ENCODE peak calls at places on chromosomes 3 and 15, in six cellular contexts. B, G, I, W, E and J are unnamed samples. For H3K4me1, the result is how much of the 10 kb centered on the place peaks cover.

GRCh38 chr3:24773798-24774197 is 279.1 kb upstream of the THRB start:
- DNase-seq in B (peak), G (peak), I (peak), W (peak), E (peak), J (peak)

GRCh38 chr3:188956839-188957489 is 214.8 kb upstream of the TPRG1 start:
- DNase-seq in B (peak), G (peak), I (no peak), W (peak), E (peak), J (peak)

GRCh38 chr3:12442654-12443501 is 41.4 kb upstream of the TSEN2 start:
- DNase-seq in B (no peak), G (no peak), I (no peak), W (no peak), E (peak), J (peak)

GRCh38 chr3:50562866-50563265 is 4.7 kb downstream of the C3orf18 start:
- DNase-seq in B (peak), G (no peak), I (no peak), W (no peak), E (no peak), J (peak)

GRCh38 chr3:134067311-134068161 is 37.8 kb upstream of the SLCO2A1 start:
- DNase-seq in B (no peak), G (no peak), I (peak), W (peak), E (no peak), J (no peak)

GRCh38 chr15:74962219-74962618 is 5.6 kb upstream of the RPP25 start:
- DNase-seq in B (no peak), G (no peak), I (no peak), W (no peak), E (no peak), J (no peak)

GRCh38 chr3:115836944-115837343 is 213.6 kb downstream of the GAP43 start:
- DNase-seq in B (peak), G (peak), I (no peak), W (peak), E (no peak), J (peak)

GRCh38 chr3:108342829-108343478 is 46.6 kb downstream of the HHLA2 start:
- DNase-seq in B (peak), G (no peak), I (no peak), W (peak), E (no peak), J (peak)

GRCh38 chr3:131067983-131068382 is 41.3 kb downstream of the NEK11 start:
- DNase-seq in B (no peak), G (no peak), I (no peak), W (no peak), E (peak), J (no peak)

GRCh38 chr3:124059580-124059979 is 67.7 kb upstream of the ROPN1 start:
- DNase-seq in B (no peak), G (no peak), I (no peak), W (no peak), E (no peak), J (peak)

GRCh38 chr3:28050895-28051294 is 190.5 kb upstream of the CMC1 start:
- DNase-seq in B (peak), G (peak), I (peak), W (no peak), E (no peak), J (peak)

GRCh38 chr15:74251187-74251811 is 15.2 kb downstream of the CCDC33 start:
- DNase-seq in B (no peak), G (no peak), I (no peak), W (no peak), E (peak), J (no peak)

GRCh38 chr15:51303462-51303861 is 34.9 kb downstream of the CYP19A1 start:
- DNase-seq in B (no peak), G (no peak), I (no peak), W (no peak), E (no peak), J (no peak)

GRCh38 chr3:13506680-13507079 is 26.6 kb downstream of the HDAC11 start:
- DNase-seq in B (no peak), G (no peak), I (no peak), W (no peak), E (no peak), J (no peak)

GRCh38 chr3:133868166-133868565 is 27.5 kb downstream of the RAB6B start:
- DNase-seq in B (no peak), G (no peak), I (no peak), W (no peak), E (no peak), J (no peak)

GRCh38 chr3:13019243-13019701 is 54.0 kb downstream of the IQSEC1 start:
- DNase-seq in B (peak), G (no peak), I (no peak), W (no peak), E (peak), J (peak)

DNA sequence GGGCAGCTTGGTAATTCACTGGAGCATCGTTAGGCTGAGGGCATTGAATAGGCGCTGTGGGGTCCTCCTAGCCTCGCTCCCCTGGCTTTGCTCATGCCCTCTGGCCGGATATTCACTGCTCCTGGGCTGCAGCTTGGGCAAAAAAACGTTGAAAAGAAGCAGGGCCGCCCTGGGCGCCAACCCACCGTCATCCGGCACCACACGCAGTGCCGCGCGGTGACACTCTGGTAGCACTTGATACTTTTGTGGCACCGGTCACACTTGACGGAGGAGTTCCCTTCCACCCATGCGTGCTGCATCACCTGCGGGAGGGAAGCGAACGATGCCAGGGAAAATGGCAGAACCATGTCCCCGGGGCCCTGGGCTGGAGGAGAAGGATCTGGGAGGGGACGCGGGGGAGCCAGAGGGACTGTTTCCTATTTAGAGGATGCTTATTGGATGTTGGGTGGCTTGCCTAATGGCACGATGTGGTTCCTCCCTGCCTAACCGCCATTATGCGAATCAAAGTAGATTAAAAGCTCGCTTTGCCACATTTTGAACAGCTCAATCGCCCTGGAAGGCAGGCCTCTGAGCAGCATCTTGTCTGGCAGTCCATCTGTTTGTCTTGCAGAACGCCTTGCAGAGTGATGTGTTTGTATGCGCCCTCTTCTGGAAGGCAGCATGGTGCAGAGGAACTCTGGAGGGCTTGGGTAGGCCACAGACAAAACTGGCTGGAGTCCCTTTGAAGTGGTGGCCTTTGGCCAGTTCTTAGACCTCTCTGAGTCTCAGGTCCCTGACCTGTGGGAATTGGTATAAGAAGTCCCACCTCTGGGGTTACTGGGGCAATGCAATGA is 93.2 kb downstream of the DGKG start:
- DNase-seq in B (no peak), G (peak), I (no peak), W (no peak), E (no peak), J (no peak)
- TF ChIP-seq CTCF in B (peak), G (peak), I (no peak), W (no peak), E (no peak), J (peak)

GRCh38 chr3:172097585-172097984 is 58.2 kb downstream of the FNDC3B start:
- DNase-seq in B (no peak), G (no peak), I (no peak), W (no peak), E (no peak), J (no peak)
- H3K4me1 ChIP-seq in B (under half), G (half or more), I (under half), W (under half), E (half or more), J (under half)

DNA sequence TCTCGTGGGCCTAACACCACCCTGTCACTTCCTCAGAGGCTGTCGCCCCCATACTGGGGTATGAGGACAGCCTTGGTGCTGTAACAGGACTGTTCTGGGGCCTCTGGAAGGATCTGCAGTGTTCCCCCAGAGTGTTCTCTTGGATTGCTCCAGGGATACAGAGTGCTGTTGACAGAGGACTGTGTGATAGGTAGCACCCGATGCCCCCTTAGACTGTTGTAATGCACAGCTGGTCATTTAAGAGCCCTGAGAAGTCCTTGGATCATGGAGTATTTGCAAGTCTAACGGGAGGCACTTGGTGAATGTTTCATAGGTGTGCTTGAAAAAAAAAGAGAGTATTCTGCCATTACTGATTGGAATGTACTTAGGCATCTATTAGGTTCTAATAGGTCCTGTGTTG is 35.4 kb upstream of the UBE3A start:
- DNase-seq in B (no peak), G (no peak), I (no peak), W (no peak), E (no peak), J (no peak)
- TF ChIP-seq CTCF in B (no peak), G (no peak), I (no peak), W (no peak), E (no peak), J (no peak)

GRCh38 chr3:126488886-126489569 is 13.3 kb upstream of the ZXDC start:
- DNase-seq in B (no peak), G (no peak), I (no peak), W (no peak), E (no peak), J (no peak)
- H3K4me1 ChIP-seq in B (under half), G (under half), I (under half), W (under half), E (under half), J (under half)

DNA sequence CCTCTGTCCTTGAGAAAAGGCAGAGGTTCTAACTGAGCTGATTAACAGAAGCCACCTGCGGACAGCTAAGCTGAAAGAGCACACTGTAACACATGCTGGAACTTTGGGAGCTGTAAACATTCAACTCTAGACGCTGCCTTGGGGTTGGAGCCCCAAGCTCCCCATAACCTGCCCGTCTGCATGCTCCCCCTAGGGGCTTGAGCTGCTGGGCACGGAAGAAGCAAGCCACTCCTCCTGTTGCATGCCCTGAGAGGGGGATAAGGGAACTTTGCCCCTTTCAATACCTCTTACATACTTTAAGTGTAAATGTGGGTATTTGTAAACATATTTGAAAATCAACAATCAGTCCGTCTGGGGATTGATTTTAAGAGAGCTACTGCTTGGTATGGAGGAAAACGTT is 188.4 kb downstream of the ADAMTSL3 start:
- DNase-seq in B (no peak), G (no peak), I (no peak), W (no peak), E (no peak), J (no peak)
- TF ChIP-seq CTCF in B (no peak), G (no peak), I (no peak), W (no peak), E (no peak), J (no peak)

GRCh38 chr3:194138098-194138474 is 2.1 kb downstream of the HES1 start:
- DNase-seq in B (peak), G (peak), I (no peak), W (peak), E (no peak), J (peak)
- H3K4me1 ChIP-seq in B (under half), G (under half), I (under half), W (under half), E (under half), J (half or more)